ENCODE peak calls at places on chromosomes 6 and 20, in eight cellular contexts. I is left ventricle myocardium superior; H is CD4-positive, alpha-beta memory T cell; D is adipocyte; G is left ventricle myocardium inferior; T is Peyer's patch; E is GM06990; U is lower leg skin. B is an unnamed sample.

GRCh38 chr6:132464538-132465256 is 48.2 kb downstream of the STX7 start:
- DNase-seq in I (no peak), H (no peak), D (no peak), G (no peak), T (no peak), E (no peak), U (no peak), B (no peak)

GRCh38 chr6:20198764-20199174 is 13.5 kb downstream of the MBOAT1 start:
- DNase-seq in I (no peak), H (no peak), D (no peak), G (no peak), T (no peak), E (no peak), U (no peak), B (no peak)

GRCh38 chr20:1893721-1894470 is 1.3 kb upstream of the SIRPA start:
- DNase-seq in I (no peak), H (no peak), D (peak), G (peak), T (no peak), E (no peak), U (peak), B (peak)

GRCh38 chr6:107113460-107114212 is 1.7 kb downstream of the BEND3 start:
- DNase-seq in I (no peak), H (no peak), D (no peak), G (no peak), T (no peak), E (no peak), U (peak), B (no peak)

GRCh38 chr20:17914957-17915356 is 53.6 kb downstream of the SNX5 start:
- DNase-seq in I (no peak), H (no peak), D (no peak), G (no peak), T (no peak), E (no peak), U (no peak), B (no peak)

GRCh38 chr20:401682-402495 is 6.2 kb upstream of the RBCK1 start:
- DNase-seq in I (no peak), H (no peak), D (peak), G (no peak), T (no peak), E (no peak), U (no peak), B (peak)

GRCh38 chr6:125300992-125301434 is 754 bp downstream of the HDDC2 start:
- DNase-seq in I (no peak), H (peak), D (peak), G (no peak), T (no peak), E (no peak), U (no peak), B (peak)

GRCh38 chr20:12924126-12924525 is 84.6 kb upstream of the SPTLC3 start:
- DNase-seq in I (no peak), H (no peak), D (no peak), G (no peak), T (no peak), E (no peak), U (no peak), B (no peak)

GRCh38 chr20:41616228-41616627 is 1.9 kb downstream of the CHD6 start:
- DNase-seq in I (no peak), H (no peak), D (peak), G (no peak), T (no peak), E (no peak), U (no peak), B (no peak)

GRCh38 chr20:30488941-30489601 is 768.4 kb upstream of the DEFB115 start:
- DNase-seq in I (no peak), H (no peak), D (no peak), G (no peak), T (no peak), E (no peak), U (peak), B (no peak)

GRCh38 chr6:72861935-72862432 is 240.1 kb downstream of the KCNQ5 start:
- DNase-seq in I (no peak), H (no peak), D (peak), G (no peak), T (no peak), E (no peak), U (no peak), B (peak)

GRCh38 chr20:60381643-60382400 is 423.6 kb downstream of the CDH26 start:
- DNase-seq in I (no peak), H (no peak), D (no peak), G (no peak), T (no peak), E (no peak), U (no peak), B (no peak)

B was measured in KBM-7.